ENCODE peak calls at places on chromosome 2, in four cellular contexts. J, G, W and T are unnamed samples.

GRCh38 chr2:25245141-25245540 is 76.8 kb upstream of the POMC start:
- DNase-seq in J (no peak), W (no peak), G (no peak), T (no peak)

GRCh38 chr2:176553685-176554106 is 284.5 kb downstream of the MTX2 start:
- DNase-seq in J (peak; percentile 65), W (peak; percentile 53), G (peak; percentile 87), T (peak; percentile 69)

GRCh38 chr2:220437938-220438337 is 810.5 kb downstream of the SLC4A3 start:
- DNase-seq in J (no peak), G (no peak), W (no peak), T (peak; percentile 62)

GRCh38 chr2:232903989-232904388 is 33.9 kb downstream of the SNORC start:
- DNase-seq in G (no peak), W (no peak), J (no peak), T (no peak)

GRCh38 chr2:126761981-126762878 is 106.3 kb downstream of the GYPC start:
- DNase-seq in W (no peak), J (no peak), G (no peak), T (no peak)

GRCh38 chr2:59463401-59463800 is 1090.1 kb downstream of the BCL11A start:
- DNase-seq in W (no peak), G (no peak), J (no peak), T (no peak)

GRCh38 chr2:9488583-9489547 is 14.5 kb downstream of the IAH1 start:
- DNase-seq in J (no peak), W (peak; percentile 68), G (peak; percentile 76), T (no peak)

GRCh38 chr2:27992787-27993747 is 102.5 kb downstream of the BABAM2 start:
- DNase-seq in G (peak; percentile 65), J (no peak), W (peak; percentile 86), T (peak; percentile 71)

GRCh38 chr2:150872919-150873772 is 385.7 kb upstream of the RND3 start:
- DNase-seq in W (no peak), J (no peak), G (no peak), T (no peak)

GRCh38 chr2:92074549-92074898 is 2796.7 kb upstream of the TEKT4 start:
- DNase-seq in W (no peak), G (no peak), J (no peak), T (no peak)

GRCh38 chr2:97781981-97782380 is 68.6 kb downstream of the ZAP70 start:
- DNase-seq in J (no peak), G (no peak), W (no peak), T (peak; percentile 6)

GRCh38 chr2:233974530-233975071 is 57.4 kb downstream of the TRPM8 start:
- DNase-seq in G (peak; percentile 93), W (peak; percentile 100), J (no peak), T (peak; percentile 96)

GRCh38 chr2:178306351-178307073 is 112.2 kb downstream of the OSBPL6 start:
- DNase-seq in J (peak; percentile 58), W (no peak), G (peak; percentile 68), T (peak; percentile 67)

GRCh38 chr2:88656690-88657089 is 29.4 kb upstream of the EIF2AK3 start:
- DNase-seq in W (peak; percentile 72), J (no peak), G (peak; percentile 82), T (peak; percentile 44)

GRCh38 chr2:954687-955000 is 4.0 kb downstream of the SNTG2 start:
- DNase-seq in J (no peak), W (no peak), G (no peak), T (no peak)
- H2AFZ ChIP-seq in J (no peak overlapping the region), W (no peak overlapping the region), G (no peak overlapping the region), T (no peak overlapping the region)

GRCh38 chr2:64766841-64767669 is 113.3 kb upstream of the SERTAD2 start:
- DNase-seq in J (peak; percentile 78), G (peak; percentile 75), W (peak; percentile 71), T (peak; percentile 23)
- H4K20me1 ChIP-seq in J (no peaks in the 10 kb centered on the region), G (no peaks in the 10 kb centered on the region), W (no peaks in the 10 kb centered on the region), T (no peaks in the 10 kb centered on the region)

GRCh38 chr2:240836781-240837467 is 16.9 kb upstream of the KIF1A start:
- DNase-seq in W (peak; percentile 78), J (no peak), G (peak; percentile 92), T (peak; percentile 4)

GRCh38 chr2:240835528-240835927 is 15.5 kb upstream of the KIF1A start:
- DNase-seq in G (no peak), J (no peak), W (no peak), T (no peak)

GRCh38 chr2:240840435-240841060 is 20.5 kb upstream of the KIF1A start:
- DNase-seq in G (peak; percentile 86), W (peak; percentile 57), J (no peak), T (peak; percentile 73)

GRCh38 chr2:240837621-240838020 is 17.6 kb upstream of the KIF1A start:
- DNase-seq in W (no peak), J (no peak), G (no peak), T (no peak)

DNA sequence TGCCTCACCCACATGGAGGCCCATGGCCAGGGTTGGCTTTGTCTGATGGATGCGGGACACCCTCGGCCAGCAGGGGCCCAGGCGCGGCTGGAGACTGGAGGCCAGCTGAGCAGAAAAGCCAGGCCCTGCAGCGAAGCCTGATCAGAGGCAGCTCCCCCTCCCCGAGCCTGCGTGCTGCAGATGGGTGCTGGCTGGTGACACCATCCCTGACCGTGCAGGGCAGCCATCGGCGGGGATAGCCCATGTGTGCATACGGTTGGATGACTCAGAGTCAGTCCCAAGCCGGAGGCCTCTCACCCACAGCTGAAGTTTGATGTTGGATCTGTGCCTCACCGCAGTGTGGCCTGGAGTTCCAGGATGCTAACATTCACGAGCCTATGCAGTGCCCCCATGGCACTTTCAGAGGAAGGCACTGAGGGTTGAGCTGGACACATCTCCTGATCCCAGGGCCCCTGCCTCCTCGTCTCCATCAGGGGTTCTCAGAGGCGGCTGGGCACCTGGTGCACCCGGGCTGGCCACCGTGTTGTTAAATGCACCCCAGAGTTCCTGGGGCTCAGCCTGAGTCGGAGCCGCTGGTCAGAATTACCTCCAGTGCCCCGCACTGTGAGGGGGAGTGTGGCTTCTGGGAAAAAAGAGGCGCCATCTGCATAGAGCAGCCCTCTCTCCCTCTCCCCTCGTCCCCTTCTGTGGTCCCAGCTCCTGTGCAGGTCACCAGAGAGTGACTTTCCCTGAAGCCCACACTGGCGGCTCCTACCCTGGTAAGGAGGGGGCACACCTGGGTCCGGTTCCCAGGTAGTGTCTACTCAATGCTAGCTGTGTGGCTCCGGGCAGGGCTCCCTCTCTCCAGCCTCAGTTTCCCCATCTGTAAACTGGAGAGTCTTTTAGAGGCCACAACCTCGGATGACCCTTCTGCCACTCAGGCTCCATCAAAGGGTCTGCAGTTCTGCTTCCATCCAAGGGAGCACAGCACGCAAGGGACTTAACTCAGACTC is 19.4 kb upstream of the KIF1A start:
- DNase-seq in G (no peak), J (no peak), W (peak; percentile 48), T (peak; percentile 45)
- H3K4me3 ChIP-seq in G (no peak overlapping the region), J (no peak overlapping the region), W (no peak overlapping the region), T (no peak overlapping the region)

GRCh38 chr2:103004426-103004942 is 242.7 kb downstream of the TMEM182 start:
- DNase-seq in J (peak; percentile 87), G (no peak), W (no peak), T (no peak)

GRCh38 chr2:103008586-103008985 is 246.8 kb downstream of the TMEM182 start:
- DNase-seq in G (no peak), J (no peak), W (no peak), T (no peak)

GRCh38 chr2:103002954-103003353 is 241.1 kb downstream of the TMEM182 start:
- DNase-seq in W (no peak), G (no peak), J (no peak), T (peak; percentile 5)

GRCh38 chr2:103003750-103004250 is 242.0 kb downstream of the TMEM182 start:
- DNase-seq in W (no peak), J (no peak), G (no peak), T (no peak)

GRCh38 chr2:103005386-103005785 is 243.6 kb downstream of the TMEM182 start:
- DNase-seq in J (peak; percentile 83), W (no peak), G (no peak), T (no peak)
- H2AFZ ChIP-seq in J (no peak overlapping the region), W (no peak overlapping the region), G (no peak overlapping the region), T (no peak overlapping the region)